ENCODE peak calls at places on chromosomes 4 and X, in four cellular contexts. S, L, E and G are unnamed samples.

GRCh38 chr4:110633358-110634319 is 10.8 kb upstream of the PITX2 start:
- DNase-seq in E (peak), L (no peak), S (no peak), G (no peak)

GRCh38 chr4:159069922-159070321 is 33.0 kb upstream of the RAPGEF2 start:
- DNase-seq in L (no peak), E (no peak), S (no peak), G (no peak)

GRCh38 chr4:177235026-177235425 is 74.6 kb upstream of the NEIL3 start:
- DNase-seq in S (no peak), E (no peak), L (no peak), G (no peak)

GRCh38 chr4:48578132-48578964 is 88.3 kb downstream of the ZAR1 start:
- DNase-seq in S (peak), E (peak), L (peak), G (peak)

GRCh38 chrX:40652664-40653063 is 5.3 kb upstream of the CXorf38 start:
- DNase-seq in S (no peak), E (no peak), L (no peak), G (no peak)

GRCh38 chrX:24760601-24761000 is 66.9 kb downstream of the POLA1 start:
- DNase-seq in S (no peak), E (no peak), L (no peak), G (no peak)

GRCh38 chr4:113945906-113946305 is 33.5 kb downstream of the ARSJ start:
- DNase-seq in E (no peak), S (no peak), L (no peak), G (no peak)

GRCh38 chr4:48127231-48127881 is 6.7 kb downstream of the TXK start:
- DNase-seq in S (no peak), E (no peak), L (no peak), G (no peak)

GRCh38 chrX:51608766-51609165 is 9.9 kb downstream of the CENPVL3 start:
- DNase-seq in L (no peak), E (no peak), S (no peak), G (no peak)

DNA sequence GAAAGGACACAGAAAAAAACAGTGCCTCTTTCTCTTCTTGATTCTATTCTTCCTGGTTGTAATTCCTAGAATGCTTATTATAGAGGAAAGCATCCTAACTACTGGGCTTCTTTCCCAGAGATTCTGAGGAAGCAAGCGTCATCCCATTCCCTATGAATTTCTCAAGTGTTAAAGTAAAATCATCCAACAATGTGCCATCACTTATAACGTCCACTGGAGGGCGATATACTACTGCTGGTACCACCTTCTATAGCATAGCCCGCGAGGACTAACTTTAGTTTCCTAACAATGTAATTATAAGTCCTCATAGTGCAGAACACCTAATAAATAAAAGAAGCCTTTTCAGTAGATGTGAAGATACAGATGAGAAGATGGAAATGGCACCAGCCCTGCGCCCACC is 4.4 kb downstream of the CENPVL3 start:
- DNase-seq in E (peak), L (no peak), S (peak), G (peak)
- TF ChIP-seq JUND in E (no peak), L (no peak), S (no peak), G (no peak)

DNA sequence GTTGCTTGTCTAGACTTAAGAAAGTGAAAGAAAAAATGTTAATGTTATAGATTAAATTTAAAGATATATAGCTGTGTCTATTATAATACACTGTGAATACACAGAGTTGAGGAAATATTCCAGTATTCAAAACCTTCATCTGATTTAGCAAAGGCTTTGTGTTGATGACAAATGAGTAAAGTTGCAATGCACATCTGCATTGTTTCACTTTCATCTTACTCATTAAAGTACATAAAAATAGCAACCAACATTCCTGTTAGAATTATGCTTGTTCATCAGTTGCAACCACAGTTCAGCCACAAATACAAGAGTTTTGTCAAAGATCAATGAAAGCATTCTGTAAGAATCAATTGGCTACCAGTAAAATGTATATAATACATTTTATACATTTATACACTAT is 346.4 kb upstream of the SLC7A11 start:
- DNase-seq in L (no peak), S (no peak), E (no peak), G (no peak)
- TF ChIP-seq NRF1 in L (no peak), S (no peak), E (no peak), G (no peak)

GRCh38 chrX:153875391-153876111 is 10.4 kb downstream of the L1CAM start:
- DNase-seq in L (no peak), E (peak), S (peak), G (peak)
- TF ChIP-seq JUND in L (no peak), E (no peak), S (no peak), G (peak)

DNA sequence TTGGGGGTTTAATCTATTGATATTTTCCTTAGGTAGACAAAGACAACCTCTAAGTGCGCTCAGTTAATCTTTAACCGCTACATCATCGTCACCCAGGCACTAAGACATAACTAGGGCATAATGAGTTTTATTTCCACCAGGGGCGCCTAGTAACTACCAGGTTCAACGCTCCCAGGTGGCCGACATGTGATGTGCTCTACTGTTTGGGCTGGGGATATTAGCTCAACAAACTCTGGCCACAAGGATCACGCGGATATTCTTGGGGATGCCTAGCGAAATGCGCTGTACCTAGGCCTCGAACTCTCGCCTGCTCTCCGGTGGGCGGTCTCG is 915 bp upstream of the RAB33B start:
- DNase-seq in S (no peak), E (no peak), L (peak), G (peak)
- TF ChIP-seq NRF1 in S (no peak), E (no peak), L (no peak), G (no peak)